ENCODE peak calls at places on chromosomes 13 and 19, in four cellular contexts. One of them, this sample, is unnamed.

GRCh38 chr13:107563099-107563925 is 652.0 kb downstream of the LIG4 start:
- DNase-seq in K562: no peak
- DNase-seq in H1: no peak
- DNase-seq in GM23248: no peak
- DNase-seq in this sample: peak; percentile 37

GRCh38 chr19:41792513-41793413 is 3.6 kb upstream of the CEACAM3 start:
- DNase-seq in K562: peak; percentile 72
- DNase-seq in H1: peak; percentile 29
- DNase-seq in GM23248: peak; percentile 69
- DNase-seq in this sample: peak; percentile 46

GRCh38 chr19:50794778-50795664 is 4.8 kb downstream of the ACP4 start:
- DNase-seq in K562: peak; percentile 56
- DNase-seq in H1: no peak
- DNase-seq in GM23248: peak; percentile 34
- DNase-seq in this sample: no peak

GRCh38 chr13:50080158-50080855 is 65.1 kb downstream of the KCNRG start:
- DNase-seq in K562: peak; percentile 48
- DNase-seq in H1: no peak
- DNase-seq in GM23248: peak; percentile 64
- DNase-seq in this sample: peak; percentile 11

GRCh38 chr13:101053289-101053688 is 363.0 kb downstream of the NALCN start:
- DNase-seq in K562: no peak
- DNase-seq in H1: no peak
- DNase-seq in GM23248: peak; percentile 11
- DNase-seq in this sample: no peak

GRCh38 chr13:113448545-113448884 is 4.8 kb downstream of the ADPRHL1 start:
- DNase-seq in K562: peak; percentile 33
- DNase-seq in H1: no peak
- DNase-seq in GM23248: no peak
- DNase-seq in this sample: no peak

GRCh38 chr13:90868321-90868920 is 479.1 kb upstream of the MIR17HG start:
- DNase-seq in K562: peak; percentile 66
- DNase-seq in H1: no peak
- DNase-seq in GM23248: peak; percentile 47
- DNase-seq in this sample: peak; percentile 17

GRCh38 chr13:43058318-43058674 is 34.9 kb downstream of the DNAJC15 start:
- DNase-seq in K562: no peak
- DNase-seq in H1: no peak
- DNase-seq in GM23248: peak; percentile 93
- DNase-seq in this sample: no peak

GRCh38 chr19:48724796-48725753 is 5.5 kb upstream of the MAMSTR start:
- DNase-seq in K562: peak; percentile 81
- DNase-seq in H1: no peak
- DNase-seq in GM23248: peak; percentile 87
- DNase-seq in this sample: no peak

GRCh38 chr19:8575467-8575997 is 1.7 kb downstream of the MYO1F start:
- DNase-seq in K562: peak; percentile 61
- DNase-seq in H1: no peak
- DNase-seq in GM23248: peak; percentile 65
- DNase-seq in this sample: no peak
- H2AFZ ChIP-seq in K562: peak overlapping the region; percentile 61
- H2AFZ ChIP-seq in H1: no peak overlapping the region
- H2AFZ ChIP-seq in GM23248: peak overlapping the region; percentile 52
- H2AFZ ChIP-seq in this sample: peak overlapping the region; percentile 76

DNA sequence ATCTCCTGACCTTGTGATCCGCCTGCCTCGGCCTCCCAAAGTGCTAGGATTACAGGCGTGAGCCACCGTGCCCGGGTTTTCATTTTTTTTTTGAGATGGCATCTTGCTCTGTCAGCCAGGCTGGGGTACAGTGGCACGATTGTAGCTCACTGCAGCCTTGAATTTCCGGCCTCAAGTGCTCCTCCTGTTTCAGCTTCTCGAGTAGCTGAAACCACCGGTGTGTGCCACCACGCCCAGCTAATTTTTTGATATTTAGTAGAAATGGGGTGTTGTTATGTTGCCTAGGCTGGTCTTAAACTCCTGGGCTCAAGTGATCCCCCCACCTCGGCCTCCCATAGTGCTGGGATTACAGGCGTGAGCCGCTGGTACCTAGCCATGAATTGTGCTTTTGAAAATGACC is 5.9 kb downstream of the ADAT3 start:
- DNase-seq in K562: no peak
- DNase-seq in H1: no peak
- DNase-seq in GM23248: no peak
- DNase-seq in this sample: no peak
- H2AFZ ChIP-seq in K562: no peak overlapping the region
- H2AFZ ChIP-seq in H1: no peak overlapping the region
- H2AFZ ChIP-seq in GM23248: no peak overlapping the region
- H2AFZ ChIP-seq in this sample: no peak overlapping the region

GRCh38 chr19:3478409-3479176 is 1.7 kb downstream of the SMIM24 start:
- DNase-seq in K562: peak; percentile 56
- DNase-seq in H1: no peak
- DNase-seq in GM23248: no peak
- DNase-seq in this sample: no peak
- H2AFZ ChIP-seq in K562: peak overlapping the region; percentile 74
- H2AFZ ChIP-seq in H1: no peak overlapping the region
- H2AFZ ChIP-seq in GM23248: no peak overlapping the region
- H2AFZ ChIP-seq in this sample: peak overlapping the region; percentile 45

GRCh38 chr19:7550987-7551761 is 15.7 kb downstream of the PNPLA6 start:
- DNase-seq in K562: peak; percentile 80
- DNase-seq in H1: peak; percentile 93
- DNase-seq in GM23248: peak; percentile 53
- DNase-seq in this sample: peak; percentile 90
- H2AFZ ChIP-seq in K562: peak overlapping the region; percentile 67
- H2AFZ ChIP-seq in H1: no peak overlapping the region
- H2AFZ ChIP-seq in GM23248: no peak overlapping the region
- H2AFZ ChIP-seq in this sample: no peak overlapping the region

This sample was measured in neuronal stem cell.